ENCODE peak calls at places on chromosomes 6 and 20, in seven cellular contexts. R is dorsolateral prefrontal cortex, L is pancreas, V is AG04450, C is Peyer's patch, P is tibial nerve, J is A549. X is an unnamed sample.

GRCh38 chr6:38099211-38099610 is 279.7 kb downstream of the ZFAND3 start:
- DNase-seq in R (no peak), L (no peak), V (no peak), C (no peak), P (no peak), J (no peak), X (no peak)

GRCh38 chr6:34970962-34971361 is 81.9 kb downstream of the ANKS1A start:
- DNase-seq in R (no peak), L (no peak), V (peak; percentile 68), C (no peak), P (no peak), J (no peak), X (no peak)

GRCh38 chr20:31505903-31506302 is 8.3 kb upstream of the HM13 start:
- DNase-seq in R (no peak), L (no peak), V (no peak), C (no peak), P (no peak), J (no peak), X (no peak)

GRCh38 chr6:106084973-106085686 is 1.0 kb upstream of the PRDM1 start:
- DNase-seq in R (no peak), L (no peak), V (no peak), C (no peak), P (no peak), J (peak; percentile 50), X (no peak)

GRCh38 chr20:48384147-48384818 is 443.5 kb downstream of the PREX1 start:
- DNase-seq in R (no peak), L (no peak), V (no peak), C (no peak), P (no peak), J (peak; percentile 14), X (no peak)

GRCh38 chr6:141726158-141726557 is 406.6 kb upstream of the GJE1 start:
- DNase-seq in R (no peak), L (no peak), V (no peak), C (no peak), P (no peak), J (no peak), X (no peak)

GRCh38 chr20:40990542-40991120 is 38.0 kb upstream of the TOP1 start:
- DNase-seq in R (peak; percentile 80), L (peak; percentile 65), V (peak; percentile 75), C (peak; percentile 78), P (peak; percentile 74), J (peak; percentile 85), X (peak; percentile 83)

GRCh38 chr6:159045826-159046225 is 1.0 kb upstream of the TAGAP start:
- DNase-seq in R (no peak), L (no peak), V (no peak), C (no peak), P (no peak), J (no peak), X (no peak)

GRCh38 chr6:84524636-84525035 is 239.8 kb downstream of the TBX18 start:
- DNase-seq in R (no peak), L (no peak), V (no peak), C (no peak), P (no peak), J (no peak), X (no peak)

GRCh38 chr6:154791561-154792317 is 58.5 kb downstream of the SCAF8 start:
- DNase-seq in R (no peak), L (no peak), V (no peak), C (no peak), P (no peak), J (no peak), X (no peak)

GRCh38 chr20:53926428-53927028 is 143.9 kb downstream of the BCAS1 start:
- DNase-seq in R (no peak), L (no peak), V (no peak), C (no peak), P (no peak), J (peak; percentile 90), X (no peak)

GRCh38 chr6:43175676-43176422 is 4.8 kb downstream of the SRF start:
- DNase-seq in R (no peak), L (no peak), V (no peak), C (no peak), P (no peak), J (no peak), X (no peak)

GRCh38 chr6:43176423-43176786 is 5.3 kb downstream of the SRF start:
- DNase-seq in R (no peak), L (no peak), V (no peak), C (no peak), P (no peak), J (no peak), X (no peak)

GRCh38 chr6:43172127-43173007 is 1.3 kb downstream of the SRF start:
- DNase-seq in R (no peak), L (peak; percentile 68), V (no peak), C (peak; percentile 72), P (peak; percentile 23), J (peak; percentile 24), X (peak; percentile 81)

GRCh38 chr6:43173496-43174262 is 2.6 kb downstream of the SRF start:
- DNase-seq in R (no peak), L (peak; percentile 34), V (no peak), C (no peak), P (no peak), J (no peak), X (no peak)

DNA sequence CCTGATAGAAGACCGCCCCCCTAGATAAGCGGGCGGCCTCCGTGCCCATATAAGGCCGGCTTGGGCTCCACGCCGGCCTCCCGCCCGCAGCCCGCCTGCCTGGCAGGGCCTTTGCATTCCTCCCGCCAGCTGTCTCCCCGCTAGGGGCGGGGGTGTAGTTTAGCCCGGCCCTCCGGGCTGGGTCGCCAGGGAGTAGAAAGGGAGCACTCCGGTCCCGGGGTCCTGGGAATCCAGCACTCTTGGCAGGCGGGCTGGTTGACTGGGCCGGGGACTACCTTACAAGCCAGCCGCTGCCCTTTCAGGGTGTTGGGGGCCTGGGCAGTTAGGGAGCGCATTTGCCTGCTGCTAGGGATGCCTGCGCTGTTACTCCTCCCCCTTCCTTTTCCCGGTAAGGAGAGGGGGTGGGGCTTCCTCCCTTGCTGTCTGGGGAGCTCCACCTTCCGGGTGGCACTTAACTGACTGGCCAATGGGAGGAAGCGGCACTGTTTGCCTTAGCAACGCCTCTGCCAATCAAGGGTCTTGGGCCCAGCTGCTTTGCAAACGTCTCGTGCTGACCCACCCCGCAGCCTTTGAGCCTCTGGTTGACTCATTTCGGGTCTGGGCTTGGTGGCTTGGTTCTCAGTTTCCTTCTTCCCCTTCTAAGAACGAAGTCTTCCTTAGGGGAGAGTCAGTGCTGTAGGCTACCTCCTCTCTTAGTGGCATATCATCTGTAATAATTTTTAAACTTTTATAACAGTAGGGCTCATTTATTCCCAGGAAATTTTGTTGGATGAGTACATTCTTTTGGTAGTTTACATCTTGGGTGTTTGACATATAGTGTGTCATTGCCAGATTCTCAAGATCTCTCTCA is 3.4 kb downstream of the SRF start:
- DNase-seq in R (peak; percentile 98), L (peak; percentile 99), V (peak; percentile 98), C (peak; percentile 96), P (peak; percentile 93), J (peak; percentile 96), X (peak; percentile 96)
- TF ChIP-seq CTCF in R (peak; percentile 54), L (no peak), V (peak; percentile 19), C (peak; percentile 40), P (no peak), J (no peak), X (peak; percentile 17)

DNA sequence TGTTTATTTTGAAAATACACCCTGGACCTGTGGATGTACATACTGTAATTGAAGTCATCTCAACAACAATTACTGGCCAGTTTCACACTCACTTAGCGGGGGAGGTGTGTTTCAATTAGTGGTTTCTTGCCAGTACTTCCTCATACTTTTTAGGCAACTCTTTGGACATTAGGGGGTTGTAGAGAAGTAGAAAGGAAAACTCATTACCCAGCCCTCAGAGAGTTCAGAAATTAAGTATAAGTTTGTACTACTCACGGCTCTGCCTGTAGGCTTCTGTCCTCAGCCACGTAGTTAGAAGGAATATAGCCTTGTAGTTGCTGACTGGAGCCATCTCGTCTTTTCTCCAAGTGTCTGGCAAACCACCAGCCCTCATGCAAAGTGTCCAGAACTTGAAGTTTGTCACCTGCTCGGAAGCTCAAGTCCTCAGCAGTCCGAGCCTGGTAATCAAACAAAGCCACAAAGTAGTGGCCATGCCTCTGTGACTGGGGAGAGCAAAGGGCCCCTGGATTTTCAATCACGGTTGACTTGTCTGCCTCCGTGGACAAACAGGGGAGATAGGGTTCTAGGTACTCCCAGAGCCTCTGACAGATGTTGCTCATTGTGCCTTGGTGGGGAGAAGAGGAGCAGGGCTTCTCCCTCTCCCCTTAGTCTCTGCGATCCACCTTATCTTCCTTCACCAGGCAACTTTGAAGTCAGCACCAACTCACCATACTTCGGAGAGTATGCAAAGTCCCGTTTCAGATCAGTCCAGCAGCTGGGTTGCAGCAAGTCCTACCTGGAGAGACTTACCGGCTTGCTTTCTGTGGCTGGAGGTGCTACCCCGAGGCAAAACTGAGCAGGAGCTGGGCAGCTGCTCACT is 749 bp downstream of the FRK start:
- DNase-seq in R (no peak), L (peak; percentile 46), V (no peak), C (peak; percentile 64), P (no peak), J (no peak), X (peak; percentile 65)
- H3K4me3 ChIP-seq in R (no peak overlapping the region), L (peak overlapping the region; percentile 43), V (peak overlapping the region; percentile 49), C (peak overlapping the region; percentile 30), P (peak overlapping the region; percentile 44), J (peak overlapping the region; percentile 72), X (peak overlapping the region; percentile 53)

GRCh38 chr6:16108419-16108818 is 20.5 kb upstream of the MYLIP start:
- DNase-seq in R (no peak), L (no peak), V (no peak), C (no peak), P (no peak), J (no peak), X (no peak)

GRCh38 chr6:16109659-16110300 is 19.1 kb upstream of the MYLIP start:
- DNase-seq in R (no peak), L (no peak), V (no peak), C (no peak), P (no peak), J (no peak), X (no peak)

GRCh38 chr6:16105874-16106273 is 23.0 kb upstream of the MYLIP start:
- DNase-seq in R (no peak), L (no peak), V (no peak), C (no peak), P (no peak), J (no peak), X (no peak)

GRCh38 chr6:16106991-16107787 is 21.7 kb upstream of the MYLIP start:
- DNase-seq in R (no peak), L (no peak), V (no peak), C (no peak), P (no peak), J (no peak), X (no peak)

GRCh38 chr6:16108996-16109658 is 19.8 kb upstream of the MYLIP start:
- DNase-seq in R (no peak), L (peak; percentile 46), V (no peak), C (no peak), P (no peak), J (no peak), X (no peak)
- H3K27ac ChIP-seq in R (no peak overlapping the region), L (no peak overlapping the region), V (no peak overlapping the region), C (no peak overlapping the region), P (no peak overlapping the region), J (no peak overlapping the region), X (peak overlapping the region; percentile 61)

GRCh38 chr6:170279977-170280688 is 10.7 kb downstream of the DLL1 start:
- DNase-seq in R (peak; percentile 34), L (peak; percentile 73), V (no peak), C (peak; percentile 77), P (no peak), J (peak; percentile 67), X (peak; percentile 93)
- TF ChIP-seq CTCF in R (no peak), L (no peak), V (peak; percentile 3), C (no peak), P (no peak), J (no peak), X (no peak)

GRCh38 chr6:170017603-170018274 is 266.3 kb downstream of the ERMARD start:
- DNase-seq in R (no peak), L (no peak), V (no peak), C (no peak), P (no peak), J (no peak), X (no peak)
- H3K4me3 ChIP-seq in R (no peak overlapping the region), L (no peak overlapping the region), V (no peak overlapping the region), C (no peak overlapping the region), P (no peak overlapping the region), J (no peak overlapping the region), X (no peak overlapping the region)

GRCh38 chr6:135271626-135272025 is 90.5 kb downstream of the MYB start:
- DNase-seq in R (no peak), L (no peak), V (no peak), C (no peak), P (no peak), J (no peak), X (no peak)
- H3K27ac ChIP-seq in R (no peak overlapping the region), L (no peak overlapping the region), V (no peak overlapping the region), C (no peak overlapping the region), P (no peak overlapping the region), J (no peak overlapping the region), X (no peak overlapping the region)